ENCODE peak calls at places on chromosome 10, in four cellular contexts. K is NCI-H460; Q is T-helper 2 cell; N is activated naive CD8-positive, alpha-beta T cell treated with anti-CD3 and anti-CD28 coated beads, Interleukin-2, amount 50 U/mL, for 24 hours. O is an unnamed sample.

GRCh38 chr10:72229261-72230251 is 13.5 kb upstream of the ASCC1 start:
- DNase-seq in K (no peak), Q (no peak), N (no peak), O (no peak)

GRCh38 chr10:109588259-109588658 is 335.1 kb downstream of the XPNPEP1 start:
- DNase-seq in Q (no peak), N (no peak), K (no peak), O (no peak)

GRCh38 chr10:32367793-32368453 is 21.0 kb upstream of the EPC1 start:
- DNase-seq in K (no peak), N (peak), Q (peak), O (peak)

GRCh38 chr10:70815504-70816219 is at the start of gene SGPL1:
- DNase-seq in N (peak), Q (peak), K (peak), O (peak)

GRCh38 chr10:94524146-94524545 is 21.4 kb upstream of the HELLS start:
- DNase-seq in Q (peak), N (no peak), K (no peak), O (no peak)

GRCh38 chr10:17201165-17202013 is at the start of gene TRDMT1:
- DNase-seq in K (peak), Q (peak), N (peak), O (peak)

GRCh38 chr10:4194231-4194630 is 409.2 kb upstream of the KLF6 start:
- DNase-seq in N (no peak), Q (no peak), K (no peak), O (no peak)

GRCh38 chr10:119737827-119738226 is 12.0 kb downstream of the INPP5F start:
- DNase-seq in N (no peak), Q (no peak), K (peak), O (peak)

GRCh38 chr10:25059990-25060389 is 43.6 kb downstream of the THNSL1 start:
- DNase-seq in Q (no peak), N (no peak), K (peak), O (no peak)

GRCh38 chr10:99583702-99584101 is 36.5 kb downstream of the SLC25A28 start:
- DNase-seq in K (no peak), N (no peak), Q (no peak), O (no peak)

GRCh38 chr10:1392127-1392526 is 335.9 kb downstream of the WDR37 start:
- DNase-seq in Q (no peak), N (no peak), K (no peak), O (no peak)

GRCh38 chr10:26391701-26392695 is 46.1 kb upstream of the APBB1IP start:
- DNase-seq in N (peak), K (no peak), Q (no peak), O (no peak)

GRCh38 chr10:106401161-106401560 is 763.3 kb downstream of the SORCS1 start:
- DNase-seq in Q (no peak), N (no peak), K (no peak), O (peak)

GRCh38 chr10:12448729-12449391 is 99.5 kb downstream of the CAMK1D start:
- DNase-seq in N (peak), K (peak), Q (peak), O (no peak)

GRCh38 chr10:46273506-46274477 is 13.0 kb upstream of the ANTXRL start:
- DNase-seq in N (peak), K (no peak), Q (no peak), O (no peak)